ENCODE peak calls at places on chromosomes 2 and 18, in five cellular contexts. One of them, this sample, is unnamed. For H3K9me3, the result is how much of the 10 kb centered on the place peaks cover.

GRCh38 chr2:98385050-98385699 is 38.9 kb downstream of the CNGA3 start:
- DNase-seq in thoracic aorta: no peak
- DNase-seq in neuronal stem cell: peak
- DNase-seq in fibroblast of lung: peak
- DNase-seq in GM23248: peak
- DNase-seq in this sample: peak

GRCh38 chr18:62258093-62258492 is 67.0 kb upstream of the TNFRSF11A start:
- DNase-seq in thoracic aorta: no peak
- DNase-seq in neuronal stem cell: no peak
- DNase-seq in fibroblast of lung: no peak
- DNase-seq in GM23248: no peak
- DNase-seq in this sample: no peak

GRCh38 chr2:26580151-26580550 is 61.0 kb downstream of the CIB4 start:
- DNase-seq in thoracic aorta: no peak
- DNase-seq in neuronal stem cell: no peak
- DNase-seq in fibroblast of lung: no peak
- DNase-seq in GM23248: no peak
- DNase-seq in this sample: peak

GRCh38 chr2:174656671-174657171 is 59.1 kb upstream of the WIPF1 start:
- DNase-seq in thoracic aorta: no peak
- DNase-seq in neuronal stem cell: no peak
- DNase-seq in fibroblast of lung: no peak
- DNase-seq in GM23248: no peak
- DNase-seq in this sample: no peak

GRCh38 chr2:74332550-74333174 is 10.6 kb downstream of the SLC4A5 start:
- DNase-seq in thoracic aorta: no peak
- DNase-seq in neuronal stem cell: no peak
- DNase-seq in fibroblast of lung: no peak
- DNase-seq in GM23248: no peak
- DNase-seq in this sample: no peak

GRCh38 chr18:23373564-23373963 is 79.5 kb upstream of the RIOK3 start:
- DNase-seq in thoracic aorta: no peak
- DNase-seq in neuronal stem cell: no peak
- DNase-seq in fibroblast of lung: no peak
- DNase-seq in GM23248: no peak
- DNase-seq in this sample: no peak

GRCh38 chr2:160666677-160667061 is 173.1 kb upstream of the RBMS1 start:
- DNase-seq in thoracic aorta: no peak
- DNase-seq in neuronal stem cell: no peak
- DNase-seq in fibroblast of lung: peak
- DNase-seq in GM23248: no peak
- DNase-seq in this sample: no peak

GRCh38 chr2:172480301-172481218 is 53.2 kb downstream of the ITGA6 start:
- DNase-seq in thoracic aorta: no peak
- DNase-seq in neuronal stem cell: no peak
- DNase-seq in fibroblast of lung: peak
- DNase-seq in GM23248: no peak
- DNase-seq in this sample: peak

GRCh38 chr2:85503168-85503610 is 35.8 kb upstream of the MAT2A start:
- DNase-seq in thoracic aorta: no peak
- DNase-seq in neuronal stem cell: no peak
- DNase-seq in fibroblast of lung: no peak
- DNase-seq in GM23248: no peak
- DNase-seq in this sample: no peak

GRCh38 chr2:3368261-3368722 is 9.3 kb downstream of the EIPR1 start:
- DNase-seq in thoracic aorta: no peak
- DNase-seq in neuronal stem cell: no peak
- DNase-seq in fibroblast of lung: no peak
- DNase-seq in GM23248: no peak
- DNase-seq in this sample: no peak

GRCh38 chr2:28355521-28356094 is 37.0 kb upstream of the FOSL2 start:
- DNase-seq in thoracic aorta: no peak
- DNase-seq in neuronal stem cell: no peak
- DNase-seq in fibroblast of lung: no peak
- DNase-seq in GM23248: no peak
- DNase-seq in this sample: peak

GRCh38 chr18:24427484-24427883 is 1.0 kb downstream of the IMPACT start:
- DNase-seq in thoracic aorta: no peak
- DNase-seq in neuronal stem cell: no peak
- DNase-seq in fibroblast of lung: peak
- DNase-seq in GM23248: peak
- DNase-seq in this sample: no peak

GRCh38 chr2:176553685-176554106 is 284.5 kb downstream of the MTX2 start:
- DNase-seq in thoracic aorta: no peak
- DNase-seq in neuronal stem cell: no peak
- DNase-seq in fibroblast of lung: peak
- DNase-seq in GM23248: peak
- DNase-seq in this sample: peak

GRCh38 chr2:45804990-45805755 is 153.7 kb downstream of the PRKCE start:
- DNase-seq in thoracic aorta: no peak
- DNase-seq in neuronal stem cell: no peak
- DNase-seq in fibroblast of lung: no peak
- DNase-seq in GM23248: no peak
- DNase-seq in this sample: no peak

GRCh38 chr2:149076863-149077412 is 38.4 kb downstream of the LYPD6B start:
- DNase-seq in thoracic aorta: no peak
- DNase-seq in neuronal stem cell: no peak
- DNase-seq in fibroblast of lung: no peak
- DNase-seq in GM23248: no peak
- DNase-seq in this sample: no peak

GRCh38 chr2:7672027-7672684 is 754.9 kb downstream of the RNF144A start:
- DNase-seq in thoracic aorta: no peak
- DNase-seq in neuronal stem cell: peak
- DNase-seq in fibroblast of lung: peak
- DNase-seq in GM23248: peak
- DNase-seq in this sample: no peak

GRCh38 chr18:68925268-68925667 is 127.4 kb downstream of the CCDC102B start:
- DNase-seq in thoracic aorta: no peak
- DNase-seq in neuronal stem cell: peak
- DNase-seq in fibroblast of lung: peak
- DNase-seq in GM23248: peak
- DNase-seq in this sample: no peak

GRCh38 chr2:74464406-74464805 is 776 bp downstream of the MOGS start:
- DNase-seq in thoracic aorta: no peak
- DNase-seq in neuronal stem cell: no peak
- DNase-seq in fibroblast of lung: no peak
- DNase-seq in GM23248: peak
- DNase-seq in this sample: no peak

GRCh38 chr2:35204881-35205280 is 1150.7 kb upstream of the CRIM1 start:
- DNase-seq in thoracic aorta: no peak
- DNase-seq in neuronal stem cell: no peak
- DNase-seq in fibroblast of lung: no peak
- DNase-seq in GM23248: no peak
- DNase-seq in this sample: no peak

GRCh38 chr2:72154386-72154785 is 6.7 kb upstream of the CYP26B1 start:
- DNase-seq in thoracic aorta: no peak
- DNase-seq in neuronal stem cell: no peak
- DNase-seq in fibroblast of lung: no peak
- DNase-seq in GM23248: no peak
- DNase-seq in this sample: no peak

GRCh38 chr2:223993634-223994232 is 36.5 kb downstream of the MRPL44 start:
- DNase-seq in thoracic aorta: peak
- DNase-seq in neuronal stem cell: peak
- DNase-seq in fibroblast of lung: peak
- DNase-seq in GM23248: peak
- DNase-seq in this sample: peak

GRCh38 chr2:238003234-238004032 is 36.6 kb downstream of the UBE2F start:
- DNase-seq in thoracic aorta: no peak
- DNase-seq in neuronal stem cell: no peak
- DNase-seq in fibroblast of lung: no peak
- DNase-seq in GM23248: no peak
- DNase-seq in this sample: no peak

GRCh38 chr2:127790694-127791529 is 20.1 kb downstream of the WDR33 start:
- DNase-seq in thoracic aorta: no peak
- DNase-seq in neuronal stem cell: no peak
- DNase-seq in fibroblast of lung: no peak
- DNase-seq in GM23248: peak
- DNase-seq in this sample: no peak

GRCh38 chr18:58349650-58350049 is 279.2 kb downstream of the ALPK2 start:
- DNase-seq in thoracic aorta: no peak
- DNase-seq in neuronal stem cell: no peak
- DNase-seq in fibroblast of lung: no peak
- DNase-seq in GM23248: no peak
- DNase-seq in this sample: no peak

GRCh38 chr2:45712538-45712937 is 61.1 kb downstream of the PRKCE start:
- DNase-seq in thoracic aorta: no peak
- DNase-seq in neuronal stem cell: no peak
- DNase-seq in fibroblast of lung: no peak
- DNase-seq in GM23248: no peak
- DNase-seq in this sample: no peak

GRCh38 chr2:46036929-46037328 is 260.3 kb upstream of the EPAS1 start:
- DNase-seq in thoracic aorta: no peak
- DNase-seq in neuronal stem cell: no peak
- DNase-seq in fibroblast of lung: peak
- DNase-seq in GM23248: peak
- DNase-seq in this sample: no peak

GRCh38 chr2:197207106-197207505 is 103.5 kb downstream of the ANKRD44 start:
- DNase-seq in thoracic aorta: no peak
- DNase-seq in neuronal stem cell: no peak
- DNase-seq in fibroblast of lung: no peak
- DNase-seq in GM23248: peak
- DNase-seq in this sample: no peak

DNA sequence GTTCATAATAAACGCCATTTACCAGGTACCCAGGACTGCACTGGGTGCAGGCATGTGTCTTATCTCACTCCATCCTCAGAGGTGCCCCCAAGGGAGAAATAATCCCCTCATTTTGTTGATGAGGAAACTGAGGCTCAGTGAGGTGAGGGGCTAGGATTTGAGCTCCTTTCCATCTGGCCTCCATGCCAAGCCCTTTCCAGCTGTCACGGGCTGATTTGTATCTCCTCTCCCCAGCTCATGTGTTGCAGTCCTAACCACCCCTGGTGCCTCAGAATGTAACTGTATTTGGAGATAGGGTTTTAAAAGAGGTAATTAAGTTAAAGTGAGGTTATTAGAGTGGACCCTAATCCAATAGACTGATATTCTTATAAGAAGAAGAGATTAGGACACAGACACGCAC is 137.3 kb downstream of the MYCN start:
- DNase-seq in thoracic aorta: no peak
- DNase-seq in neuronal stem cell: no peak
- DNase-seq in fibroblast of lung: no peak
- DNase-seq in GM23248: no peak
- DNase-seq in this sample: no peak
- H3K9me3 ChIP-seq in thoracic aorta: under half
- H3K9me3 ChIP-seq in neuronal stem cell: under half
- H3K9me3 ChIP-seq in fibroblast of lung: under half
- H3K9me3 ChIP-seq in GM23248: under half
- H3K9me3 ChIP-seq in this sample: under half

GRCh38 chr2:101930847-101931246 is 60.9 kb upstream of the IL1R2 start:
- DNase-seq in thoracic aorta: no peak
- DNase-seq in neuronal stem cell: no peak
- DNase-seq in fibroblast of lung: no peak
- DNase-seq in GM23248: no peak
- DNase-seq in this sample: no peak
- H3K9me3 ChIP-seq in thoracic aorta: under half
- H3K9me3 ChIP-seq in neuronal stem cell: under half
- H3K9me3 ChIP-seq in fibroblast of lung: under half
- H3K9me3 ChIP-seq in GM23248: under half
- H3K9me3 ChIP-seq in this sample: under half

GRCh38 chr2:228801451-228801850 is 469.6 kb downstream of the PID1 start:
- DNase-seq in thoracic aorta: no peak
- DNase-seq in neuronal stem cell: no peak
- DNase-seq in fibroblast of lung: peak
- DNase-seq in GM23248: no peak
- DNase-seq in this sample: no peak

DNA sequence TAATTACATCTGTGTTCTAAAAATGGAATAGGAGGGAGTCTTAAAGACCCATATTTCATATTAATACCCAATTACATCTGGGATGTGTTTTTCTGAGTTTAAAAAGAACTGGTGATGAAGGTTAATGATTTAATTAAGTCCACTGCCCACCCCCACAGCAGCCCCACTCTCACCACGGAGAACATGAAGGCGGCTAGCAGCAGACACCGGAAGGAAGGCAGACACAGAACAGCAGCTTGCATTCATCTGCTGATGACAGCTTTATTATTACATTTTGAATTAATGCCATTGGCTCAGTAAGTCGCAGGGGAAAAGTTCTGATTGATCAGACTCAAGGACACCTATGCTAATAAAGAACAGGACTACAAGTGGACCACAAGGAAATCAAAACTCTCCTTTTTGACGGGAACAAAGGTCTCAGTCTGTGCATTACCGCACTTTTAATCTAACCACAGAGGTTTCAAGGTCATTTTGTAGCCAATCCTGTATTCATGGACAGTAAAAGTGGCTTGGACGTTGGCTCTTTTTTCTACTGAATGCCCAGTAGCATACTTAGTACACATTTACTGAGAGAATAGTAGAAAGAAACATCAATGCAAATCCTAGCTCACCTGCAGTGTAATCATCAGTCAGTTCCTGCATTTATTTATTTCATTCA is 472.0 kb downstream of the PID1 start:
- DNase-seq in thoracic aorta: no peak
- DNase-seq in neuronal stem cell: no peak
- DNase-seq in fibroblast of lung: no peak
- DNase-seq in GM23248: no peak
- DNase-seq in this sample: no peak
- H3K9me3 ChIP-seq in thoracic aorta: under half
- H3K9me3 ChIP-seq in neuronal stem cell: under half
- H3K9me3 ChIP-seq in fibroblast of lung: under half
- H3K9me3 ChIP-seq in GM23248: under half
- H3K9me3 ChIP-seq in this sample: under half

GRCh38 chr18:14947482-14948162 is 199.7 kb downstream of the ANKRD30B start:
- DNase-seq in thoracic aorta: no peak
- DNase-seq in neuronal stem cell: no peak
- DNase-seq in fibroblast of lung: no peak
- DNase-seq in GM23248: no peak
- DNase-seq in this sample: no peak
- H3K9me3 ChIP-seq in thoracic aorta: under half
- H3K9me3 ChIP-seq in neuronal stem cell: under half
- H3K9me3 ChIP-seq in fibroblast of lung: under half
- H3K9me3 ChIP-seq in GM23248: under half
- H3K9me3 ChIP-seq in this sample: under half

DNA sequence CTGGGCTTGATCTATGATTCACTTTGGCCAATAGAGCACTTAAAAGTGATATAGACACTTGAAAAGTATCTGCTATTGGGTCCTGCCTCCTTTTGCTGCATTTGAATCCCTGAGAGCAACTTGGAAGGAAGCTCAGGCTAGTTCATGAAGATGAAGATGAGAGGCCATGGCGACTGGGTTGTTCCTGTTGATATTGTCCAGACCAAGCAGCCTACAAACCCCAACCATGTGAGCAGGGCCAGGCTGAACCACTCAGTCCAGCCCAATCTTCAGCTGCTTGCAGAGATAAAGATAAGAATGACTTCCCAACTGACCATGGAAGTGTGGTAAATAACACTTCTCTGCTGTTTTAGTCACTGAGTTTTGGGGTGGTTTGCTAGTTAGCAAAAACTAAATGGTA is 417.6 kb downstream of the SOX11 start:
- DNase-seq in thoracic aorta: no peak
- DNase-seq in neuronal stem cell: no peak
- DNase-seq in fibroblast of lung: no peak
- DNase-seq in GM23248: no peak
- DNase-seq in this sample: no peak
- H3K9me3 ChIP-seq in thoracic aorta: under half
- H3K9me3 ChIP-seq in neuronal stem cell: under half
- H3K9me3 ChIP-seq in fibroblast of lung: under half
- H3K9me3 ChIP-seq in GM23248: under half
- H3K9me3 ChIP-seq in this sample: under half